ENCODE peak calls at places on chromosomes 2 and 18, in seven cellular contexts. K is lower leg skin; Z is HCT116; S is CD8-positive, alpha-beta T cell; V is bronchial epithelial cell; R is body of pancreas; F is GM23338. H is an unnamed sample.

GRCh38 chr2:27273123-27273522 is 2.1 kb upstream of the DNAJC5G start:
- DNase-seq in R (no peak), Z (no peak), F (no peak), V (no peak), S (no peak), K (no peak), H (no peak)

GRCh38 chr18:55076643-55077218 is 117.5 kb upstream of the CCDC68 start:
- DNase-seq in S (no peak), F (no peak), R (no peak), K (no peak), Z (no peak), V (no peak), H (no peak)

GRCh38 chr18:35117951-35118411 is 76.8 kb downstream of the MAPRE2 start:
- DNase-seq in F (no peak), S (no peak), V (no peak), R (no peak), K (no peak), Z (no peak), H (no peak)

GRCh38 chr2:45370367-45370766 is 240.7 kb downstream of the SRBD1 start:
- DNase-seq in V (no peak), S (no peak), Z (no peak), K (no peak), F (no peak), R (no peak), H (no peak)

GRCh38 chr2:44746856-44747612 is 194.5 kb upstream of the SIX3 start:
- DNase-seq in S (no peak), Z (no peak), K (no peak), F (peak), R (no peak), V (peak), H (no peak)

GRCh38 chr18:10354241-10354811 is 100.1 kb upstream of the APCDD1 start:
- DNase-seq in R (no peak), Z (no peak), V (no peak), S (no peak), K (peak), F (no peak), H (no peak)

GRCh38 chr18:3584266-3584665 is 134.3 kb downstream of the TGIF1 start:
- DNase-seq in K (no peak), V (no peak), Z (no peak), F (no peak), S (no peak), R (no peak), H (no peak)

GRCh38 chr18:59565957-59566356 is 131.3 kb downstream of the CCBE1 start:
- DNase-seq in F (no peak), R (no peak), V (no peak), Z (no peak), K (no peak), S (no peak), H (no peak)

GRCh38 chr2:3102915-3103569 is 274.6 kb downstream of the EIPR1 start:
- DNase-seq in R (no peak), Z (no peak), K (no peak), F (no peak), S (no peak), V (no peak), H (no peak)

GRCh38 chr18:9905401-9905922 is 8.4 kb upstream of the VAPA start:
- DNase-seq in K (no peak), R (no peak), Z (no peak), S (no peak), F (no peak), V (peak), H (no peak)

GRCh38 chr2:43039376-43040080 is 186.9 kb downstream of the ZFP36L2 start:
- DNase-seq in F (no peak), S (no peak), R (no peak), V (no peak), K (peak), Z (no peak), H (peak)

GRCh38 chr2:109337221-109337620 is 208.2 kb downstream of the SH3RF3 start:
- DNase-seq in R (no peak), V (no peak), Z (no peak), K (peak), S (no peak), F (no peak), H (no peak)

GRCh38 chr2:6864938-6865345 is 765 bp downstream of the CMPK2 start:
- DNase-seq in S (no peak), R (no peak), Z (no peak), K (no peak), V (no peak), F (peak), H (no peak)

GRCh38 chr2:209960676-209961630 is 41.5 kb upstream of the RPE start:
- DNase-seq in F (peak), R (peak), S (peak), V (peak), Z (peak), K (no peak), H (no peak)

GRCh38 chr2:237171396-237171795 is 85.7 kb downstream of the COPS8 start:
- DNase-seq in F (peak), R (no peak), Z (peak), V (peak), S (no peak), K (no peak), H (no peak)

GRCh38 chr2:42327125-42327524 is 33.9 kb downstream of the COX7A2L start:
- DNase-seq in S (no peak), F (peak), R (no peak), K (no peak), Z (no peak), V (peak), H (no peak)

GRCh38 chr18:45671366-45671765 is 52.6 kb upstream of the SLC14A1 start:
- DNase-seq in Z (no peak), K (no peak), V (no peak), R (no peak), F (no peak), S (no peak), H (no peak)

GRCh38 chr18:75211721-75212625 is 1.4 kb downstream of the TSHZ1 start:
- DNase-seq in S (no peak), V (no peak), K (peak), Z (no peak), F (peak), R (peak), H (no peak)

GRCh38 chr2:176158306-176158643 is 1.2 kb downstream of the HOXD3 start:
- DNase-seq in S (no peak), R (no peak), V (no peak), K (no peak), Z (no peak), F (peak), H (no peak)

GRCh38 chr2:43158259-43158880 is 68.0 kb downstream of the ZFP36L2 start:
- DNase-seq in R (peak), Z (peak), V (peak), K (peak), S (no peak), F (no peak), H (no peak)

GRCh38 chr2:46937457-46937856 is 21.9 kb upstream of the MCFD2 start:
- DNase-seq in Z (no peak), R (no peak), V (no peak), F (peak), S (no peak), K (peak), H (no peak)

DNA sequence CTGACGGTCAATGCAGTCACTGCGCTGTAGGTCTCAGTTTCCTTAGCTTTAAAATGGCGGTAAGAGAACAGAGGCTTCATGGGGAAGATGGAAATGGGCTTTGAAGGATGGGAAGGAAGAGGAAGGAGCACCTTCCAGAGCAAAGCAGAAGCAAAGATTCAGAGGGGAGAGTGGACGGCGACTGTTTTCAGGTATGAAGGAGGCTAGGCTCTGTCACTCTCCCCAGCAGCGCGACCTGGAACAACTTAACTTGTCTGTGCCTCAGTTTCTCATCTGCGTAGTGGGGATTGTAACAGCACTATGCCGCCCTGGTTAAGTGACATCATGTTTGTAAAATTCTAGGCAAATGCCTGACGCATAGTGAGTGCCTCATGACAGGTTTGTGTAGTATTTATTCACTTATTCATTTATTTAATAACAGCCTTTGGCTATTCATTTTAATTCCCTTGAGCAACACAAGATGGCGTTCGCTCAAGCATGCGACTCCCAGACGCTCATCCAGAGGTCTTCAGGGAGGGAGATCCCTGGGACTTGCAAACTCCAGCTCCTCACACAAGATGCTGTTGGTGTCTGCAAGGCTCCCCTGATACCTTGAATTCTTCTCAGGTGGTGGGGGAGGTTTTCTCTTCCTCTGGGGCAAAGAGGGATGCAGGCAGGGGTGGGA is 336.3 kb downstream of the DYSF start:
- DNase-seq in S (no peak), Z (no peak), F (peak), R (no peak), K (peak), V (no peak), H (no peak)
- TF ChIP-seq CTCF in S (no peak), Z (no peak), F (peak), R (no peak), K (no peak), V (no peak), H (peak)

DNA sequence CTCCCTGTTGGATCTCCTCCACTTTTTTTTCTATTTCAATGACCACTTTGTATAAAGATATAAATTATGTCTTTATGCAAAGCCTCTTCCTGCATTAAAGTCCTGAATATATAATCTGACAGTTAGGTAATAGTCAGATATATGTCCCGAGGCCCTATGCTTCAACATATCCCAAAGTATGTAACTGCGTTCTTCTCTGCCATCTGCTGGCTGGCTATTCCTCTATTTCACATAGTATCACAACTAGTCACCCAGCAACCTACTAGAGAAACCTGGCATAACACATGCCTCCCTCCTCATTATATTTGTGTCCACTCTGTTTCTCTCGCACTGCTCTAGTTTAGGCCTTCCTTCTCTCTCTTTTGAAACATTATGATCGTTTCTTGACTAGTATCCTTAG is 640.8 kb downstream of the DPP10 start:
- DNase-seq in K (no peak), Z (no peak), R (no peak), V (peak), F (peak), S (no peak), H (no peak)
- TF ChIP-seq CTCF in K (no peak), Z (no peak), R (no peak), V (no peak), F (peak), S (no peak), H (no peak)

DNA sequence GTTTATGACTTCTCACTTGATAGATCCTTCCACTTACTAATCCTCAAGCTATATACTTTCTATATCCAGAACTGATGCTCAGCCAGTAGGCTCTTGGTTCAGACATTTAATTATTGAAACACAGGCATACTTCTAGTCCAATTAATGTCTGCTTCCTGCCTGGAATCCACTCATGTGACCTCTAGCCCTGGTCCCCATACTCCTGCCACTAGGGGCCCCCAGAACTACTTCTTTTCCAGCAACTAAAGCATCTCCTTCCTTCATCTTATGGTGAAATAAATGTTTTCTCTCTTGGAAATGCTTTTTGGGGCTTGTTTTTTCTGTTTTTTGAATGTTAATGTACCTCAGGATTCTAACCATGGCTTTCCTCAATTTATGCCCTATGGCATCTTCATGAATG is 527.6 kb downstream of the SATB2 start:
- DNase-seq in Z (no peak), S (no peak), V (no peak), R (no peak), K (no peak), F (peak), H (no peak)
- TF ChIP-seq CTCF in Z (no peak), S (no peak), V (no peak), R (no peak), K (no peak), F (peak), H (peak)

GRCh38 chr2:122543815-122544214 is 788.4 kb downstream of the TSN start:
- DNase-seq in V (peak), K (no peak), Z (no peak), R (no peak), F (no peak), S (no peak), H (no peak)
- TF ChIP-seq CTCF in V (no peak), K (no peak), Z (no peak), R (no peak), F (no peak), S (no peak), H (no peak)

GRCh38 chr2:69766014-69766413 is 24.1 kb downstream of the ANXA4 start:
- DNase-seq in S (no peak), Z (no peak), R (no peak), K (no peak), F (no peak), V (no peak), H (no peak)

GRCh38 chr2:69768789-69769188 is 26.9 kb downstream of the ANXA4 start:
- DNase-seq in V (no peak), S (no peak), F (no peak), Z (no peak), R (no peak), K (no peak), H (no peak)

GRCh38 chr2:69764286-69765058 is 22.5 kb downstream of the ANXA4 start:
- DNase-seq in R (no peak), S (no peak), F (no peak), Z (no peak), V (no peak), K (no peak), H (no peak)

GRCh38 chr2:69768217-69768616 is 26.3 kb downstream of the ANXA4 start:
- DNase-seq in S (no peak), F (no peak), Z (no peak), V (no peak), R (no peak), K (no peak), H (no peak)

DNA sequence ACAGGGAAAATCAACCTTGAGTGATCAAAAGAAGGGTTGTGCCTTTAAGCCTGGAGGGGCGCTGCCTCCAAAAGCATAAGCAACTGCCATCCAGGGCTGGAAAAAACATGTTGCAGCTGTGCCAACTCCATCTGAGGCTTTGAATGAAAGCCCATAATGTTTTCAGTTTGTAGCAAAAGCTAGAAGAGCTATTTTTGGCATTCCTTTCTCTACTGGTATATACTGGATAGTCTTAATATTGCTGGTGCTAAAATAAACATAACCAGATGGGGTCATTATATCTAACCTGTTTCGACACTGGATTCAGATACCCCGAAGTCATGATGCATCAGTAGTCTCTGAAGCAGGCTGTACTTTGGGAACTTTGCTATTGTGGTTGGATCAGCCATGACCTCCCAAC is 25.1 kb downstream of the ANXA4 start:
- DNase-seq in S (no peak), Z (no peak), R (no peak), F (no peak), K (no peak), V (no peak), H (no peak)
- TF ChIP-seq CTCF in S (no peak), Z (no peak), R (no peak), F (no peak), K (no peak), V (no peak), H (peak)

GRCh38 chr2:8427211-8427610 is 254.6 kb upstream of the ID2 start:
- DNase-seq in F (no peak), Z (no peak), R (no peak), K (no peak), S (no peak), V (no peak), H (no peak)

GRCh38 chr2:8433390-8433789 is 248.5 kb upstream of the ID2 start:
- DNase-seq in S (no peak), Z (no peak), K (peak), V (no peak), R (no peak), F (no peak), H (no peak)

GRCh38 chr2:8432712-8433336 is 249.0 kb upstream of the ID2 start:
- DNase-seq in V (no peak), R (no peak), F (no peak), K (peak), S (no peak), Z (no peak), H (no peak)

GRCh38 chr2:8431446-8432125 is 250.3 kb upstream of the ID2 start:
- DNase-seq in S (no peak), V (no peak), K (peak), F (no peak), Z (no peak), R (no peak), H (no peak)

DNA sequence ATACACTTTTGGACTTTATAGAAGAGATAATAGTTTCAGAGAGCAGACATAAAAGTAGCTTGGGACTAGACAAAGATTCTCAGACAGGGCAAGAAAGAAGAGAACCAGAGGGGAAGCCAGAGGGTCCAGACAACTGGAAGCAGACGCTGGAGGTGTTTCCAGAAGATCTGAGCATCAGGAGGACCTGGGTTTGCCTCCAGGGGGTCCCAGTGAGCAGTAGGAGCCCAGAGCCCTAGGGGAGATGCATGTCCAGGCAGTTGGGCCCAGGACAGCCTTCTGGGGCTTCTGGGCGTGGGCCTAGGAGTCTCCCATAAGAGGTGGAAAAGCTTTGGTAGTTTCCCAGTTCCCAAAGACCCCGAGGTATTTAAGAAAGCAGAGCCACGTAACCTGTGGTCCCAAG is 251.2 kb upstream of the ID2 start:
- DNase-seq in F (no peak), R (no peak), K (no peak), V (no peak), Z (no peak), S (no peak), H (no peak)
- TF ChIP-seq CTCF in F (no peak), R (no peak), K (no peak), V (no peak), Z (no peak), S (no peak), H (no peak)